ENCODE peak calls at places on chromosomes 3 and 15, in four cellular contexts. V, R, T and M are unnamed samples.

GRCh38 chr3:196208942-196209695 is 2.1 kb downstream of the ZDHHC19 start:
- DNase-seq in T (no peak), R (no peak), V (no peak), M (no peak)

GRCh38 chr3:108127301-108127988 is 36.6 kb upstream of the CD47 start:
- DNase-seq in R (no peak), V (no peak), T (no peak), M (peak; percentile 32)

GRCh38 chr3:33372218-33373081 is 67.8 kb downstream of the UBP1 start:
- DNase-seq in T (peak; percentile 15), V (no peak), R (peak; percentile 55), M (peak; percentile 63)

GRCh38 chr3:23075478-23075877 is 127.6 kb upstream of the UBE2E2 start:
- DNase-seq in V (no peak), R (no peak), T (no peak), M (no peak)

GRCh38 chr3:144557515-144557914 is 585.9 kb downstream of the DIPK2A start:
- DNase-seq in T (no peak), V (no peak), R (no peak), M (no peak)

GRCh38 chr3:97495896-97496295 is 268.7 kb upstream of the ARL6 start:
- DNase-seq in T (no peak), R (no peak), V (no peak), M (no peak)

GRCh38 chr15:50262533-50262932 is 3.0 kb downstream of the HDC start:
- DNase-seq in V (no peak), T (no peak), R (no peak), M (no peak)

GRCh38 chr3:52473031-52473430 is 17.6 kb downstream of the NISCH start:
- DNase-seq in V (no peak), T (no peak), R (no peak), M (no peak)

GRCh38 chr15:37098468-37099320 is 1.7 kb downstream of the MEIS2 start:
- DNase-seq in R (no peak), T (peak; percentile 27), V (peak; percentile 39), M (peak; percentile 58)

GRCh38 chr15:62344806-62345539 is 179.9 kb upstream of the C2CD4B start:
- DNase-seq in V (peak; percentile 87), R (peak; percentile 75), T (peak; percentile 61), M (peak; percentile 96)

GRCh38 chr3:102297259-102297658 is 137.6 kb upstream of the ZPLD1 start:
- DNase-seq in V (no peak), T (no peak), R (no peak), M (no peak)

GRCh38 chr3:179196098-179196497 is 47.9 kb downstream of the PIK3CA start:
- DNase-seq in V (no peak), T (no peak), R (no peak), M (no peak)

GRCh38 chr3:58564054-58564453 is 13.1 kb downstream of the FAM107A start:
- DNase-seq in T (no peak), V (no peak), R (no peak), M (no peak)
- H3K4ac ChIP-seq in T (no peak overlapping the region), V (no peak overlapping the region), R (no peak overlapping the region), M (no peak overlapping the region)

GRCh38 chr3:99317196-99317595 is 321.2 kb upstream of the COL8A1 start:
- DNase-seq in V (no peak), R (no peak), T (no peak), M (no peak)

GRCh38 chr3:99321261-99321660 is 317.1 kb upstream of the COL8A1 start:
- DNase-seq in V (no peak), T (no peak), R (no peak), M (no peak)

GRCh38 chr3:99319961-99320360 is 318.4 kb upstream of the COL8A1 start:
- DNase-seq in T (no peak), V (no peak), R (no peak), M (no peak)

GRCh38 chr3:99322551-99322950 is 315.8 kb upstream of the COL8A1 start:
- DNase-seq in R (no peak), V (no peak), T (no peak), M (no peak)

GRCh38 chr3:99319450-99319849 is 318.9 kb upstream of the COL8A1 start:
- DNase-seq in R (no peak), T (no peak), V (no peak), M (no peak)
- H3K79me2 ChIP-seq in R (no peaks in the 10 kb centered on the region), T (no peaks in the 10 kb centered on the region), V (no peaks in the 10 kb centered on the region), M (no peaks in the 10 kb centered on the region)

GRCh38 chr3:71503525-71504249 is 79.8 kb downstream of the FOXP1 start:
- DNase-seq in T (peak; percentile 59), R (no peak), V (no peak), M (no peak)
- H2BK120ac ChIP-seq in T (peak overlapping the region; percentile 56), R (no peak overlapping the region), V (no peak overlapping the region), M (no peak overlapping the region)

DNA sequence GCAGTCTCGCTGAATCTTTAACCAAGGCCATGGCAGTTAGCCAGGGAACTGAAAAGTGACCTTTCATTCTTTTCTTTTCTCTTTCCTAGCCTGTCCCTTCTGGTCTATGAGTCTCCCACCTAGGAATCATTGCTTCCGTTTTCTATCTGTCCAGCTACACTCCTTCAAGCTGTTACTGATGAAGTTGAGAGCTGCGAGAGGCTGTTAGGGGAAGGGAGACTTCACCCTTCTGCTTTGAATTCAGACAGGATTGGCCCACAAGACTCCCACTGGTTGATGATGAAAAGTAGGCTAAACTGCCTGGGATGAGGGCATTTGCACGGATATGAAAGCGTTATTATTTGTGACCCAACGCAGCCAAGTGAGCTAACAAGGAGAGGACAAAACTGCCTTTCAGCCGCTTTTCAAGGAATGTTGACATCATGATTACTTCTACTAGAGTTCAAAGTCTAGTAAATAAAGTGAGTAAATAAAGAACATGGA is 30.2 kb downstream of the EIF4E3 start:
- DNase-seq in R (no peak), T (no peak), V (no peak), M (no peak)
- H3K4ac ChIP-seq in R (no peak overlapping the region), T (no peak overlapping the region), V (no peak overlapping the region), M (no peak overlapping the region)

GRCh38 chr15:78051622-78052405 is 25.7 kb downstream of the TBC1D2B start:
- DNase-seq in V (no peak), R (no peak), T (peak; percentile 86), M (peak; percentile 47)
- H3K79me2 ChIP-seq in V (no peaks in the 10 kb centered on the region), R (no peaks in the 10 kb centered on the region), T (no peaks in the 10 kb centered on the region), M (no peaks in the 10 kb centered on the region)

DNA sequence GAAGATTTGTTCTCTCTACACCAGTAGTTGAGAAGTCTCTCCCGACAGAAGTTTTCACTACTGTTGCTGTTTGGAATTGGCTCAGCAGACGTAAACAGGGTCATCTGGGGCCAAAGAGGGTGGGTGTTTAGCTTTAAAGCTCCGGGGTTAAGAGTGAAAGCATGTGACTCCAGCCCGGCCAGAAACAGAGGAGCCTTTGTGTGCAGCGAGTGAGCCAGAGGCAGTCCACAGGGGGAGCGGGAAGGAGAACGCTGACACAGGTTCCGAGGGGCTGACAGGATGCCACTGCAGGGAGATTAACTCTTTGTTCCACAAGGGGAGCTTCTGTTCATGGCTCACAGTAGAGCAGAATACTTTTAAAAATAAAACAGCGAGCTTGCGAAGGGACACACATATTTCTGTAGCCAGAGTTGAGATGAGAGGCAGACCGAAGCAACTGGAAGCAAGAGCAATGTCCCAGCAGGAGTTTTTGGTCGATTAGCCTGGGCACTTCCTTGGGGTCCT is 26.9 kb downstream of the BMF start:
- DNase-seq in T (peak; percentile 32), V (peak; percentile 71), R (no peak), M (peak; percentile 87)
- H2BK120ac ChIP-seq in T (peak overlapping the region; percentile 27), V (no peak overlapping the region), R (no peak overlapping the region), M (no peak overlapping the region)